ENCODE peak calls at places on chromosomes 16 and 17, in four cellular contexts. K is GM23248, W is fibroblast of lung, H is testis. P is an unnamed sample. For H3K27me3, the result is how much of the 10 kb centered on the place peaks cover.

GRCh38 chr16:83110221-83110768 is 483.5 kb downstream of the CDH13 start:
- DNase-seq in W (no peak), K (peak), H (no peak), P (no peak)

GRCh38 chr16:4373909-4374742 is 2.5 kb downstream of the VASN start:
- DNase-seq in W (peak), K (peak), H (peak), P (peak)

GRCh38 chr16:51759329-51759728 is 608.3 kb upstream of the SALL1 start:
- DNase-seq in K (no peak), W (no peak), H (no peak), P (no peak)

GRCh38 chr16:29925173-29925804 is 737 bp downstream of the KCTD13 start:
- DNase-seq in W (peak), K (peak), H (no peak), P (no peak)

GRCh38 chr17:70086468-70086867 is 11.4 kb downstream of the KCNJ16 start:
- DNase-seq in W (no peak), K (no peak), H (no peak), P (no peak)

GRCh38 chr17:29911641-29912177 is 18.3 kb downstream of the SSH2 start:
- DNase-seq in H (no peak), K (no peak), W (no peak), P (no peak)

GRCh38 chr16:66741131-66741900 is 10.1 kb downstream of the DYNC1LI2 start:
- DNase-seq in K (peak), H (peak), W (peak), P (peak)

GRCh38 chr16:72198021-72198420 is 26.1 kb upstream of the PMFBP1 start:
- DNase-seq in W (peak), K (peak), H (peak), P (peak)

GRCh38 chr16:56911771-56912541 is 20.0 kb upstream of the HERPUD1 start:
- DNase-seq in W (peak), K (peak), H (peak), P (peak)

GRCh38 chr16:20774703-20775362 is 11.0 kb downstream of the ACSM3 start:
- DNase-seq in K (peak), W (peak), H (peak), P (peak)

GRCh38 chr16:1097800-1098199 is 1.8 kb upstream of the C1QTNF8 start:
- DNase-seq in K (peak), H (no peak), W (no peak), P (peak)

GRCh38 chr17:77332981-77333685 is 192.4 kb downstream of the SEC14L1 start:
- DNase-seq in K (peak), W (peak), H (peak), P (no peak)

GRCh38 chr17:37212184-37212583 is 163.6 kb upstream of the C17orf78 start:
- DNase-seq in W (no peak), H (no peak), K (peak), P (no peak)

GRCh38 chr16:10971560-10971961 is 27.2 kb downstream of the CLEC16A start:
- DNase-seq in K (peak), H (peak), W (peak), P (peak)

GRCh38 chr17:1147664-1148063 is 32.1 kb downstream of the ABR start:
- DNase-seq in K (peak), H (peak), W (peak), P (peak)

GRCh38 chr16:55091213-55091870 is 160.7 kb downstream of the IRX5 start:
- DNase-seq in K (no peak), W (no peak), H (no peak), P (no peak)

GRCh38 chr17:33318241-33318640 is 25.1 kb upstream of the ASIC2 start:
- DNase-seq in K (no peak), H (no peak), W (no peak), P (no peak)

GRCh38 chr16:70433456-70434103 is 5.3 kb downstream of the ST3GAL2 start:
- DNase-seq in K (peak), W (peak), H (no peak), P (peak)

GRCh38 chr17:59425085-59425901 is 93.8 kb downstream of the YPEL2 start:
- DNase-seq in H (peak), W (peak), K (peak), P (peak)

DNA sequence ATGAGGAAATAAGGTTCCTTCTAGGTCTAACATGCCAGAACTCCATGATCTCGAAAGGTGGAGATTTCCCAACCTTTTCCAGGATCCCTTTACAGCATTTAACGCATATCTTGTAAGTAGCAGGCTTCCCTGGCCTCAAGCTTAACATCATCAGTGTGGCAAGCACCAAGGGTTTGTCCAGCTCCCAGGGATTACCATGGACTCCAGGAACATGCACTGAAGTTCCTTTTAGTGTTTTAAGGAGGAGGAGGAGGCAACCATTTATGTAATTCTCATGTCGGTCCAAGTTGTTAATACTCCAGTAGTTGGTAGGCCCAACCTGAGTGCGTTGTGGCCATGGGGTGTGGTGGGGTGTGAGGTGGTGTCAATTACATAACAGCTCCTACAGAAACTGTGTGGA is 11.8 kb upstream of the SKAP1 start:
- DNase-seq in K (no peak), H (no peak), W (no peak), P (no peak)
- H3K27ac ChIP-seq in K (no peak), H (no peak), W (no peak), P (no peak)

GRCh38 chr16:88881675-88882357 is 15.4 kb upstream of the PABPN1L start:
- DNase-seq in W (no peak), H (no peak), K (no peak), P (no peak)
- H3K27me3 ChIP-seq in W (under half), H (under half), K (under half), P (under half)

DNA sequence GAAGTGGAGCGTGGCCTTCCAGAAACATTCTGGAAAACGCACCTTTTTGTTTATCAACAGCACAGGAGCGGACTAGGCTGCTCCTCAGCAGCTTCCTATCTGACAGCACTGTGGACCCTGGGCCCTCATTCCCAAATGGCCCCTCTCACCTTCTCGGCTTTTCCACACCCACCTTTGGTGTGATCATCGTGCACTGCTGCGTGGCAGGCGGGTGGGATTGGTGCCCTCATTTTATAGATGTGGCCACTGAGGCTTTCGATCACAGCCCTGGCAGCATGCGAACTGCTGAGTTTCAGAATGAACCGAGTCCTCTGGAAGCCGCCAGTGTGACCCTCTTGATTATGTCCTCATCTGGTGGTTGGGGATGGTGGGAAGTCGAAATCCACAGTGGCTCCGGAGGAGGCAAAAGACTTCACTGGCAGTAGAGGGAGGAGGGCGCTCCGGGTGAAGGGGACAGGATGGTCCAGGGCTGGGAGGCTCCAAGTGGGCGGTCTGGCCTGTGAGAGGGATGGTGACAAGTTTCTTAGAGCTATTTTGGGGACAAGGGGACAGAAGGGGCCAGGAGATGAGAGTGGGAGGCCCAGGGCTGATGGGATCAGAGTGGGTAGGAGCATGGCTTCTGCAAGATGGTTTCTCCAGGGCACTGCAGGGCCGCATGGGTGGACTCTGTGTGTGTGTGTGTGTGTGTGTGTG is 49.5 kb downstream of the NKD1 start:
- DNase-seq in W (no peak), H (no peak), K (no peak), P (no peak)
- H3K27ac ChIP-seq in W (no peak), H (no peak), K (no peak), P (no peak)

GRCh38 chr16:85716680-85717038 is 27.9 kb upstream of the GINS2 start:
- DNase-seq in K (no peak), H (no peak), W (no peak), P (no peak)

GRCh38 chr16:85716016-85716679 is 27.4 kb upstream of the GINS2 start:
- DNase-seq in H (no peak), K (no peak), W (no peak), P (no peak)

GRCh38 chr16:85718153-85718477 is 29.4 kb upstream of the GINS2 start:
- DNase-seq in W (no peak), H (no peak), K (no peak), P (no peak)

GRCh38 chr16:85718682-85719081 is 29.9 kb upstream of the GINS2 start:
- DNase-seq in H (no peak), W (no peak), K (peak), P (no peak)

GRCh38 chr16:85717393-85718152 is 28.8 kb upstream of the GINS2 start:
- DNase-seq in K (peak), W (peak), H (peak), P (peak)
- H3K27me3 ChIP-seq in K (under half), W (under half), H (under half), P (under half)

DNA sequence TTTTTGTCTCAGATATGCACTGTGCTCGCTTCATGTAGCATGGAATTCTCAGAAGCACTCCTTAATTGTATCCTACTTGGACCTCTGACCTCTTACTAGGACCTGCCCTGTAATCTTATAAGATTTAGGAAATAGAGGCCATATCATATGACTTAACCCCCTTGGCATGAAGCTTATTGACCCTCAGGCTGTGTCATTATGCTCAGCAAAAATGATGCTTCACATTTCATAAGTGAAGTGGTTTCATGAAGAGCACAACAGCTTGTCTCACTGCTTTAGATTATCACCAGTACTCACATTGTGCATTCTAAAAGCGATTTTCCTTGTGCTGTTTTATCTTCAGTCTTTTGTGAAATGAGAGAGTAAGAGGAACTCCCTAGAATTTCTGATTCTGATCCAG is 6.4 kb downstream of the PHKB start:
- DNase-seq in H (no peak), W (no peak), K (no peak), P (no peak)
- H3K27ac ChIP-seq in H (no peak), W (no peak), K (no peak), P (no peak)

DNA sequence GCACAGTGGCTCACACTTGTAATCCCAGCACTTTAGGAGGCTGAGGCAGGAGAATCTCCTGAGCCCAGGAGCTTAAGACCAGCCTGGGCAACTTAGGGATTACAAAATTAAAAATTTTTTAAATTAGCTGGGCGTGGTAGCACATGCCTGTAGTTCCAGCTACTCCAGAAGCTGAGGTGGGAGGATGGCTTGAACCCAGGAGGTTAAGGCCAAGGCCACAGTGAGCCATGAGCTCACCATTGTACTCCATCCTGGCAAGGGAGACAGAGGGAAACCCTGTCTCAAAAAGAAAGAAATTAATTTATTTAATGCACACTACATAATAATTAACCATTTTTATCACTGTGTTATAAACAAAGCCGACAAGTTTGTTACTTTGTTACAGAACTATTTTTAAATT is 131.1 kb upstream of the TMEM97 start:
- DNase-seq in K (no peak), H (peak), W (no peak), P (peak)
- H3K27me3 ChIP-seq in K (under half), H (under half), W (under half), P (under half)

GRCh38 chr17:39487946-39488345 is 26.7 kb downstream of the CDK12 start:
- DNase-seq in H (no peak), W (peak), K (peak), P (no peak)

GRCh38 chr17:39483506-39483905 is 22.2 kb downstream of the CDK12 start:
- DNase-seq in H (no peak), K (no peak), W (no peak), P (no peak)

GRCh38 chr17:39484178-39484577 is 22.9 kb downstream of the CDK12 start:
- DNase-seq in K (no peak), W (no peak), H (no peak), P (no peak)

GRCh38 chr17:39486242-39486641 is 25.0 kb downstream of the CDK12 start:
- DNase-seq in K (peak), W (peak), H (no peak), P (no peak)

DNA sequence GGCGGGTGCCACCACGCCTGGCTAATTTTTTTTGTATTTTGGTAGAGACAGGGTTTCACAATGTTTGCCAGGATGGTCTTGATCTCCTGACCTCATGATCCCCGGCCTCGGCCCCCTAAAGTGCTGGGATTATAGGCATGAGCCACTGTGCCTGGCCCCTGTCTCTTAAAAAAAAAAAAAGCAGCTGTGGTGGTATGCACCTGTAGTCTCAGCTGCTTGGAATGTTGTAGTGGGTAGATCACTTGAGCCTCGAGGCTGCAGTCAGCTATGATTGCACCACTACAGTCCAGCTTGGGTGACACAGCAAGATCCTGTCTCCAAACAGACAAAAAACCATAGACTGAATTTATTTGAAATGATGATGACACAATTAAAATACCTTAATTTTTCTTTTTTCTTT is 24.3 kb downstream of the CDK12 start:
- DNase-seq in W (peak), H (no peak), K (peak), P (peak)
- H3K27ac ChIP-seq in W (peak), H (no peak), K (peak), P (no peak)

GRCh38 chr17:81302324-81302723 is 7.2 kb upstream of the SLC38A10 start:
- DNase-seq in W (no peak), H (no peak), K (no peak), P (no peak)

GRCh38 chr17:81303385-81303784 is 8.3 kb upstream of the SLC38A10 start:
- DNase-seq in W (no peak), K (no peak), H (no peak), P (no peak)

GRCh38 chr17:81304196-81305015 is 9.3 kb upstream of the SLC38A10 start:
- DNase-seq in K (no peak), H (no peak), W (no peak), P (no peak)

GRCh38 chr17:81301195-81302144 is 6.4 kb upstream of the SLC38A10 start:
- DNase-seq in H (no peak), K (peak), W (no peak), P (no peak)

GRCh38 chr17:81302861-81303326 is 7.8 kb upstream of the SLC38A10 start:
- DNase-seq in K (peak), H (no peak), W (no peak), P (no peak)
- H3K27me3 ChIP-seq in K (under half), H (under half), W (under half), P (under half)

GRCh38 chr17:75130059-75130631 is 1.4 kb downstream of the NT5C start:
- DNase-seq in H (no peak), K (no peak), W (no peak), P (no peak)
- H3K27ac ChIP-seq in H (peak), K (no peak), W (no peak), P (no peak)

GRCh38 chr17:10767237-10767636 is 36.7 kb downstream of the TMEM238L start:
- DNase-seq in W (no peak), K (no peak), H (no peak), P (no peak)
- H3K27me3 ChIP-seq in W (under half), K (under half), H (under half), P (under half)